ENCODE peak calls at places on chromosomes 5 and 9, in nine cellular contexts. R is body of pancreas, C is cardiac muscle cell, B is tibial artery, N is neural progenitor cell, H is dorsolateral prefrontal cortex, A is right atrium auricular region, J is ovary, F is A673. K is an unnamed sample. For H3K27me3, the result is how much of the 10 kb centered on the place peaks cover.

GRCh38 chr5:144308211-144308610 is 137.5 kb downstream of the KCTD16 start:
- DNase-seq in H (no peak), F (no peak), C (no peak), A (no peak), J (no peak), R (no peak), N (no peak), B (no peak), K (no peak)

GRCh38 chr9:117002686-117003085 is 315.6 kb downstream of the TRIM32 start:
- DNase-seq in N (no peak), H (no peak), R (no peak), F (no peak), C (no peak), A (no peak), J (no peak), B (no peak), K (no peak)

GRCh38 chr9:127873886-127874285 is 3.6 kb downstream of the AK1 start:
- DNase-seq in F (no peak), J (peak), R (peak), H (peak), A (peak), B (peak), C (peak), N (no peak), K (no peak)

GRCh38 chr5:109829331-109829730 is 139.6 kb downstream of the MAN2A1 start:
- DNase-seq in B (no peak), R (no peak), N (no peak), A (no peak), F (no peak), H (no peak), C (no peak), J (no peak), K (no peak)

GRCh38 chr9:115877852-115878450 is 275.6 kb upstream of the PAPPA start:
- DNase-seq in B (no peak), C (no peak), H (no peak), F (peak), N (no peak), A (no peak), R (no peak), J (no peak), K (no peak)

GRCh38 chr5:14937277-14937676 is 65.7 kb upstream of the ANKH start:
- DNase-seq in A (no peak), J (no peak), N (no peak), F (peak), B (peak), C (no peak), R (no peak), H (no peak), K (no peak)

GRCh38 chr9:76688471-76689238 is 75.6 kb upstream of the PCA3 start:
- DNase-seq in J (no peak), R (no peak), A (no peak), H (no peak), N (no peak), C (peak), B (no peak), F (no peak), K (no peak)

GRCh38 chr9:107046692-107047091 is 183.7 kb downstream of the ZNF462 start:
- DNase-seq in H (no peak), F (no peak), R (no peak), N (no peak), C (no peak), A (no peak), B (no peak), J (no peak), K (no peak)

GRCh38 chr9:83291196-83291595 is 228.3 kb upstream of the RASEF start:
- DNase-seq in R (peak), C (no peak), A (no peak), F (no peak), B (no peak), J (no peak), N (no peak), H (no peak), K (no peak)

GRCh38 chr5:147204576-147204975 is 30.2 kb upstream of the STK32A start:
- DNase-seq in B (no peak), A (no peak), C (no peak), N (no peak), R (no peak), H (no peak), F (no peak), J (no peak), K (no peak)

GRCh38 chr9:89179920-89180667 is 1.5 kb upstream of the SHC3 start:
- DNase-seq in F (peak), J (peak), A (peak), C (peak), R (peak), N (peak), B (peak), H (peak), K (peak)

GRCh38 chr5:80067531-80067930 is 32.4 kb downstream of the THBS4 start:
- DNase-seq in J (no peak), B (no peak), A (no peak), H (no peak), N (no peak), F (no peak), C (no peak), R (no peak), K (no peak)

GRCh38 chr5:35312281-35312680 is 82.0 kb upstream of the PRLR start:
- DNase-seq in F (no peak), C (no peak), A (no peak), N (no peak), R (no peak), J (no peak), B (no peak), H (no peak), K (no peak)
- H3K27me3 ChIP-seq in F (under half), C (under half), A (under half), N (under half), R (under half), J (under half), B (under half), H (under half), K (under half)

GRCh38 chr5:43313035-43313853 is at the start of gene HMGCS1:
- DNase-seq in H (peak), N (peak), J (peak), F (peak), B (peak), C (peak), R (peak), A (peak), K (peak)
- TF ChIP-seq CTCF in H (no peak), N (no peak), J (no peak), F (no peak), B (peak), C (no peak), R (no peak), A (no peak), K (no peak)

DNA sequence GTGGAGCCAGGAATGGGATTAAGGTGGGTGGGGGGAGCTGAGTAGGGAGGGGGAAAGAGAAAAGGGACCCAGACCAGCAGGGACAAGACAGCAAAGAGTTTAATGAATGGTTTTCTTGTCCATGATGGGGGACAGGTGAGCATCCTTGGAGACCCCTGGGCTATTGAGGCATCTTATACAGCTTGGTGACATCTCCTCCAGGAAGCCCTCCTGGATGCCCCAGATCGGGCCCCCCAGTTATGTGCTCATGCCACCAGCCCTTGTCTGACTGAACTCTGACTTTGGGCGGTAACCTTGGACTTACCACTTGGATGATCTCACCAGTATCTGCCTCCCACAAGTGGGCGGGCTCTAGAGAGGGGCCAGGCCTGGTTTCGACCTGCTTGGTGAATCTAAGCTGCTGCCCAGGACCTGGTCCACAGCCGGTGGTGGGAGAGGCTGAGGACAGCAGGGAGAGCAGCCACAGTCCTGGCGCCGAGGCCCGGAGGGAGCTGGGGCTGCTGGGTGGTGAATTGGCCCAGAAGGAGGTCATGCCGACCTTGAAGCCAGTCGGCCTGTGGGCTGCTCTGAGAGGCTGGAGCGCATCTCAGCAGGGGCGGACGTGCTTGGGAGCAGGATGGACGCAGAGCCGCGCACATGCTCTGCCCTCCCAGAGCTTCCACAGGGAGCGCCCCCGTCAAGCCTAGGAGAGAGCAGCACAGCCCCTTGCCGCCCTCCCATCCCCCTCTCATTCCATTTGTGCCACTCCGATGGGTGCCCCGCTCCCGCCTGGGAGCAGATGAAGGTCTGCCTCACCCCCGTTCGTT is 36.2 kb downstream of the UNC5A start:
- DNase-seq in F (no peak), B (no peak), N (no peak), J (no peak), A (no peak), C (no peak), R (no peak), H (no peak), K (no peak)
- H3K27me3 ChIP-seq in F (under half), B (under half), N (under half), J (under half), A (under half), C (under half), R (under half), H (under half), K (under half)

DNA sequence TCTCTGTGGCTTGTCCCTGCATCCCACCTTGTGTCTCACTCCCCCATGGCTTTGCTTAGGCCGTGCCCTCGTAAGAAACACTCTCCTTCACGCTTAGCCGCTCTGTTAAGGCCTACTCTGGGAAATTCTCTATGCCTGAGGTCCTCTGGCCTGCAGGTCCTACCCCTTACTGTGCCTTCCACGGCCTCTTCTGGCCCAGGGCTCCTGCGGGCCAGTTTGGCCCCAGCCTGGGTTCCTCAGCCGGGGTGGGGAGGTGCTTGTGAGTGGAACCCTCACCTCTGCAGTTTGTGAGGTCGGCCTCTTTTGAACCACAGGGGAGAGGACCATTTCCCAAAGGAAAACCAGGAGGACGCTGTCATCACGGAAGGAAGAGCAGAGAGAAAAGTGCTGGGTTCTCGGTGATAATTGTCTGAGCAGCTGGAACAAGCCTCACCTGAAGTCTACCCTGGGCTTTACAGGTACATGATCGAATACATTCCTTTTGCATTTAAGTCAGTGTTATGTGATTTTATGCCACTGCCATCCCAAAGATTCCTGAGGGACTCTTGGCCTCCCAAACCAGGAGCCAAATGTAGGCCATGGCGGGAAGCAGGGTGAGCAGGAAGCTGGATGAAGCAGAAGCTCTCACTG is 28.8 kb upstream of the GFPT2 start:
- DNase-seq in A (no peak), H (no peak), B (no peak), F (no peak), N (no peak), C (no peak), R (no peak), J (no peak), K (no peak)
- TF ChIP-seq CTCF in A (no peak), H (no peak), B (no peak), F (no peak), N (no peak), C (no peak), R (no peak), J (no peak), K (no peak)

GRCh38 chr5:177462702-177463101 is 10.7 kb downstream of the DBN1 start:
- DNase-seq in C (no peak), R (no peak), H (no peak), B (no peak), N (no peak), F (no peak), J (no peak), A (no peak), K (no peak)
- H3K27me3 ChIP-seq in C (under half), R (under half), H (under half), B (under half), N (under half), F (under half), J (under half), A (under half), K (under half)

GRCh38 chr5:171367424-171368370 is 20.0 kb upstream of the NPM1 start:
- DNase-seq in F (no peak), B (no peak), A (no peak), H (no peak), R (no peak), N (no peak), J (no peak), C (peak), K (no peak)

GRCh38 chr5:171363846-171364245 is 23.8 kb upstream of the NPM1 start:
- DNase-seq in B (no peak), A (no peak), F (no peak), N (no peak), H (no peak), R (no peak), C (no peak), J (no peak), K (no peak)

GRCh38 chr5:171366645-171367044 is 21.0 kb upstream of the NPM1 start:
- DNase-seq in J (no peak), H (no peak), N (no peak), R (no peak), B (no peak), C (no peak), A (no peak), F (no peak), K (no peak)

GRCh38 chr5:171369056-171369455 is 18.6 kb upstream of the NPM1 start:
- DNase-seq in A (no peak), N (no peak), H (no peak), R (no peak), B (no peak), C (no peak), F (no peak), J (no peak), K (no peak)

GRCh38 chr5:171365351-171365750 is 22.3 kb upstream of the NPM1 start:
- DNase-seq in A (no peak), C (peak), F (peak), R (no peak), B (no peak), J (no peak), N (peak), H (no peak), K (peak)
- TF ChIP-seq CTCF in A (no peak), C (peak), F (peak), R (no peak), B (no peak), J (no peak), N (peak), H (no peak), K (peak)

GRCh38 chr9:98702835-98703385 is 5.8 kb downstream of the GABBR2 start:
- DNase-seq in A (no peak), B (no peak), J (no peak), N (no peak), R (no peak), C (no peak), F (no peak), H (no peak), K (no peak)
- H3K27me3 ChIP-seq in A (under half), B (under half), J (under half), N (under half), R (under half), C (under half), F (half or more), H (under half), K (under half)

DNA sequence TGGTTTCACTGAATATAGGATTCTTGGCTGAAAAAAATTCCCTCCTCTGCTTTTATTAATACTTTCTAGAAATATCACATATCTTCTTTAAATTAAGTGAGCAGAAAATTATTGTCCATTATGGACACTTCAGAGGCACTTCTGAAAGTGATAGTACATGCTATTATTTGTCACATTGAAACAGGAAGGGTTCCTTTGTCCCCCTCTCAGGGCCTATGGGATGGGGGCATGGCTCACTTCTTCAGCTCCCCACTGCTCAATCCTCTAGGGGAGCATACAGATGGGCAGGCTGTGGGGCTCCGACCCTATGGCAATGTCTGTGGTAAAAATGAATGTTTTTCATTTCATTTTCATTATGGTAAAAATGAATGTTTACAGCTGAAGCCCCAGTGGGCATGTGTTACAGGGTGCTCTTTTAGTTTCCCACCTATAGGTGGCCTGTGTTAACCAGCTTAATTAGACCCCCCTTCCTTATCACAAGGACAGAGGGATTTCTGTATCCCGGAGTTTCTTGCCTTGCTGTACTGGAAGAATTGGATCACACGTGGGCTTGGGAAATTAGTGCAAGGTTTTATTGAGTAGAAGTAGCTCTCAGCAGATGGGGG is 1225.2 kb downstream of the PTPRD start:
- DNase-seq in B (no peak), H (no peak), J (no peak), A (no peak), N (no peak), F (no peak), R (no peak), C (no peak), K (no peak)
- TF ChIP-seq CTCF in B (no peak), H (no peak), J (no peak), A (no peak), N (peak), F (no peak), R (no peak), C (no peak), K (peak)